ENCODE peak calls at places on chromosomes 3 and 15, in four cellular contexts. H, T, J and C are unnamed samples.

GRCh38 chr3:25468866-25469319 is 40.8 kb downstream of the RARB start:
- DNase-seq in H (peak), T (peak), J (no peak), C (no peak)

GRCh38 chr15:95439812-95440380 is 890.6 kb upstream of the NR2F2 start:
- DNase-seq in H (no peak), T (no peak), J (no peak), C (peak)

GRCh38 chr3:141913150-141913811 is 36.8 kb downstream of the ATP1B3 start:
- DNase-seq in H (peak), T (no peak), J (no peak), C (peak)

GRCh38 chr3:48661501-48662139 is 1.1 kb downstream of the CELSR3 start:
- DNase-seq in H (peak), T (peak), J (no peak), C (no peak)

GRCh38 chr15:99427668-99428361 is 138.0 kb upstream of the MEF2A start:
- DNase-seq in H (no peak), T (no peak), J (no peak), C (no peak)

GRCh38 chr3:178703268-178703975 is 167.2 kb downstream of the KCNMB2 start:
- DNase-seq in H (peak), T (no peak), J (no peak), C (peak)

GRCh38 chr15:58742424-58743160 is 6.9 kb downstream of the ADAM10 start:
- DNase-seq in H (peak), T (no peak), J (no peak), C (no peak)

GRCh38 chr3:188123170-188123920 is 30.6 kb upstream of the LPP start:
- DNase-seq in H (no peak), T (no peak), J (no peak), C (no peak)

GRCh38 chr3:46187876-46188275 is 20.2 kb downstream of the CCR1 start:
- DNase-seq in H (peak), T (no peak), J (no peak), C (no peak)

GRCh38 chr3:179653106-179653776 is 401 bp downstream of the USP13 start:
- DNase-seq in H (peak), T (peak), J (peak), C (peak)

GRCh38 chr15:99102332-99103235 is 2.3 kb upstream of the SYNM start:
- DNase-seq in H (no peak), T (no peak), J (no peak), C (no peak)

GRCh38 chr15:92840149-92840548 is 60.0 kb upstream of the CHD2 start:
- DNase-seq in H (no peak), T (no peak), J (no peak), C (no peak)

GRCh38 chr3:136343873-136344281 is 93.7 kb downstream of the PCCB start:
- DNase-seq in H (peak), T (peak), J (peak), C (peak)

DNA sequence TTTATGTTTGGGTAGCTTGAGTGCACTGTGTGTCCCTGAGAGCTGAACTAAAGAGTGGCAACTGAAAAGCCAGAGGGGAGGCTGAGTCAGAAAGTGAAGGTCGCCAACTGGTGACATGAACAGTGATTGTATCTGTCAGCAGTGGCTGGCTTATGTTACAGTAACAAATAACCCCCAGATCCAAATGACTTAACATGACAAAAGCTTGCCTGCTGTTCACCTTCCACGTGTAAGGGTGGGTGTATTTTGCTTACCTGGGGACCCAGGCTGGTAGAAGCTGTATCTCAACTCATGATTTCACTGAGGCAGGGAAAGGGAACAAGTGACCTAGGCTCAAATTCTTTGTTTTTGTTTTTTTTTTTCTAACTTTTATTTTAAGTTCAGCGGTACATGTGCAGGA is 147.3 kb downstream of the THSD4 start:
- DNase-seq in H (no peak), T (no peak), J (no peak), C (no peak)
- TF ChIP-seq CTCF in H (no peak), T (no peak), J (no peak), C (no peak)

GRCh38 chr15:44715797-44716334 is 4.5 kb downstream of the B2M start:
- DNase-seq in H (no peak), T (no peak), J (no peak), C (no peak)
- H3K4me3 ChIP-seq in H (no peak), T (no peak), J (peak), C (no peak)

GRCh38 chr3:43215138-43215537 is 71.2 kb upstream of the SNRK start:
- DNase-seq in H (no peak), T (no peak), J (no peak), C (no peak)

GRCh38 chr3:43214616-43215015 is 71.7 kb upstream of the SNRK start:
- DNase-seq in H (peak), T (no peak), J (no peak), C (no peak)

GRCh38 chr3:43217206-43217605 is 69.1 kb upstream of the SNRK start:
- DNase-seq in H (no peak), T (no peak), J (no peak), C (no peak)

GRCh38 chr3:43217633-43218032 is 68.7 kb upstream of the SNRK start:
- DNase-seq in H (no peak), T (no peak), J (no peak), C (no peak)

GRCh38 chr3:43215684-43216336 is 70.5 kb upstream of the SNRK start:
- DNase-seq in H (no peak), T (no peak), J (no peak), C (no peak)
- TF ChIP-seq CTCF in H (no peak), T (no peak), J (no peak), C (no peak)

DNA sequence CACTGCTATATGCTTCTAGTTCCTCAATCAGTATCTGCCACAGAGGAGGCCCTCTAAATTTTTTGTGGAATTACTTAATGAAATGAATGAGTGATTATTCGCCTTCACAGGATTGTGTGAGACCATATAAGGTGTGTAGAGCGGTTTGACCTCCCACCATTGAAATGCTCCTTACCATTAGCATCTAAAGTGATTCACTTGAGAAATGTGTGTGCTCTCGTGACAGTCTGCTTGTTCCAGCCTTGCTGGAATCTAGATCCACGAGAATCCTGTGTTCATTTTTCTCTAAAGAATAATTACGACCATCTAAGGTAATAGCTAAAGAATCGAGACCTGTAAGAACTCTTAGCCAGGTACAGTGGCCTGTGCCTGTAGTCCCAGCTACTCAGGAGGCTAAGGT is 126.9 kb downstream of the FNDC3B start:
- DNase-seq in H (no peak), T (no peak), J (no peak), C (no peak)
- H3K4me3 ChIP-seq in H (no peak), T (no peak), J (no peak), C (no peak)

GRCh38 chr3:134397755-134398154 is 23.5 kb upstream of the AMOTL2 start:
- DNase-seq in H (no peak), T (no peak), J (no peak), C (no peak)
- TF ChIP-seq CTCF in H (no peak), T (no peak), J (no peak), C (no peak)

DNA sequence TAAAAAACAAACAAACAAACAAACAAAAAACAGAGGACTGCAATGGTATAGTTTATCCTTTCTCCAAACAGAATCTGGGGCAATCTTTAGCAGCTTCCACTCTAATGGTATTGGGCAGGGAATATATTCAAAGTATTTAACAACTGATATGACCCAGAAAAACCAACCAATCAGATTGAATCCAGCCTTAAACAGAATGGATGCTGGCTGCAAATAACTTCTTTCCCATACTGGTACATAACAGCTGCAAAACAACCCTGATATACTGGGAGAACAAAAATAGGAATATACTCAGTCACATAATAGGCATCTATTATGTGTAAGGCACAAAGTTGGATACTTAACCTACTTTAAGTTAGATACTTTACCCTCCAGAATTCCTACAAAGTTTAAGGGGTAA is 49.1 kb downstream of the UBR1 start:
- DNase-seq in H (no peak), T (no peak), J (no peak), C (no peak)
- H3K4me3 ChIP-seq in H (no peak), T (no peak), J (no peak), C (no peak)